ENCODE peak calls at places on chromosomes 2 and 18, in six cellular contexts. B is lung; I is CD4-positive, alpha-beta memory T cell; O is GM23248; N is neural progenitor cell; Q is psoas muscle. E is an unnamed sample.

GRCh38 chr18:7464245-7464966 is 102.7 kb upstream of the PTPRM start:
- DNase-seq in B (no peak), I (no peak), O (no peak), N (no peak), Q (no peak), E (no peak)

GRCh38 chr2:133530645-133531044 is 37.6 kb downstream of the NCKAP5 start:
- DNase-seq in B (no peak), I (no peak), O (no peak), N (no peak), Q (no peak), E (no peak)

GRCh38 chr2:15667579-15668556 is 76.2 kb downstream of the DDX1 start:
- DNase-seq in B (no peak), I (no peak), O (peak; percentile 32), N (no peak), Q (no peak), E (no peak)

GRCh38 chr2:290090-290722 is 2.3 kb upstream of the ALKAL2 start:
- DNase-seq in B (peak; percentile 77), I (peak; percentile 25), O (peak; percentile 81), N (peak; percentile 81), Q (peak; percentile 83), E (peak; percentile 85)

GRCh38 chr2:138247302-138247701 is 254.3 kb upstream of the SPOPL start:
- DNase-seq in B (no peak), I (no peak), O (no peak), N (no peak), Q (no peak), E (no peak)

GRCh38 chr2:45344071-45344470 is 267.0 kb downstream of the SRBD1 start:
- DNase-seq in B (peak; percentile 26), I (no peak), O (no peak), N (no peak), Q (no peak), E (no peak)

GRCh38 chr2:170314744-170315447 is 136.9 kb downstream of the MYO3B start:
- DNase-seq in B (no peak), I (no peak), O (peak; percentile 47), N (no peak), Q (no peak), E (no peak)

GRCh38 chr2:48104418-48104817 is 198.1 kb upstream of the FBXO11 start:
- DNase-seq in B (no peak), I (no peak), O (no peak), N (no peak), Q (no peak), E (no peak)

GRCh38 chr2:65383571-65384488 is 48.6 kb downstream of the SPRED2 start:
- DNase-seq in B (no peak), I (no peak), O (no peak), N (no peak), Q (no peak), E (no peak)

GRCh38 chr2:182668671-182669070 is 47.4 kb upstream of the DNAJC10 start:
- DNase-seq in B (peak; percentile 31), I (no peak), O (peak; percentile 3), N (no peak), Q (no peak), E (no peak)

GRCh38 chr18:39742015-39742466 is 2176.4 kb upstream of the CELF4 start:
- DNase-seq in B (no peak), I (no peak), O (no peak), N (no peak), Q (no peak), E (no peak)

GRCh38 chr2:12155308-12156061 is 409.1 kb downstream of the LPIN1 start:
- DNase-seq in B (no peak), I (no peak), O (peak; percentile 82), N (no peak), Q (peak; percentile 68), E (no peak)

GRCh38 chr2:133942363-133942762 is 311.5 kb upstream of the MGAT5 start:
- DNase-seq in B (no peak), I (no peak), O (no peak), N (peak; percentile 17), Q (no peak), E (no peak)

DNA sequence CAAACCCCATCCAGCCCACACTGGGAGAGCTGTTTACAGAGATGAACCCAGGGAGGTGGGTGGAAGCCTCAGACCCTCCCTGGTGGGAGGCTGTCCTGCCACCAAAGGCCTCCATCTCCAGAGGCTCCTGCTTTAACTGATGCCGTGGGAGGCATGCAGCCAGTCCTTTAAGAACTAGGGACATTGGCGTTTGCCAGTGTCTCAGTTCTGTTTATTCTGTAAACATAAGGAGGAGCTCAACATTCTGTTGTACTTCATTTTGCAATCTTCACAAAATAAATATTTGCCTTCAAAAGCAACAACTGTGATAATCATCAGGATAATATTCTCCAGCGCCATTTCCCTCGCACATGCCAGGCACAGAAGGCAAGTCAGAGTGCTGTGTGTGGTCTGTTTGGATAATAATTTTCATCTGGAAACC is 6.8 kb downstream of the EDAR start:
- DNase-seq in B (no peak), I (no peak), O (no peak), N (no peak), Q (no peak), E (no peak)
- H3K27me3 ChIP-seq in B (no peaks in the 10 kb centered on the region), I (no peaks in the 10 kb centered on the region), O (peaks cover 81% of the 10 kb centered on the region), N (no peaks in the 10 kb centered on the region), Q (peaks cover 4% of the 10 kb centered on the region), E (no peaks in the 10 kb centered on the region)

DNA sequence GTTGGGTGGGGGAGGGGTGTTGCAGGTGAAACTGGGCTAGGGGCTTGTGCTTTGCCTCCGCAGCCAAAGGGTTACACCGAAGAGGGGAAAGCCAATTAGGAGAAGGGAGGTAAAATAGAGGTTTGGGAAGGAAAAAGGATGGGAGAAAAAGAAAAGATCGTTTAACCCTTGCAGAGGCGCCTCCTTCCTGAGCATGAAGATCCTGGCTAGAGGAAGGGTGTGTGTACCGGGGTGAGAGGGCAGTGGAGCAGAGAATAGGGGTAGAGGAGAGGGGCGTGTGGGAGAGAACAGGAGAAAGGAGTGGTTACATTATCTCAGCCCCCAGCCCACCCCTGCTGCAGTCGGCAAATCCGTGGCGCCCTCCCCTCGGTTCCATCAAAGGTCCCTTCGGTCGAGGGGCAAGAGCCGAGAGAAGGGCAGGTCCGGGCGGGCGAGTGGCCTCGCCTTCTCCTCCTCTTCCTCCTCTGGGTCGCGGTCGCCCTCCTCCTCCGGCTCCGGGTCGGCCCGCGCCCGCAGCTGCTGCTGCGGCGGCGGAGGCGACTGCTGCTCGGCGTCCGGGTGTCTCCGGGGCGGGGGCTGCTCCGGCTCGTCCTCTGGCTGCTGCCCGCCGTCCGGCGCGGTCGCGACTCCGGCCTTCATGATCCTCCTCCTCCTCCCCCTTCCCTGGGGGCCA is 1.2 kb downstream of the MARCHF4 start:
- DNase-seq in B (no peak), I (no peak), O (peak; percentile 65), N (peak; percentile 70), Q (no peak), E (no peak)
- H3K27me3 ChIP-seq in B (peaks cover 13% of the 10 kb centered on the region), I (peaks cover 25% of the 10 kb centered on the region), O (no peaks in the 10 kb centered on the region), N (peaks cover 73% of the 10 kb centered on the region), Q (peaks cover 26% of the 10 kb centered on the region), E (no peaks in the 10 kb centered on the region)

GRCh38 chr2:30770791-30771190 is 36.5 kb downstream of the CAPN13 start:
- DNase-seq in B (peak; percentile 15), I (no peak), O (no peak), N (no peak), Q (no peak), E (no peak)

GRCh38 chr2:30768708-30769580 is 38.3 kb downstream of the CAPN13 start:
- DNase-seq in B (peak; percentile 21), I (no peak), O (no peak), N (no peak), Q (no peak), E (no peak)

GRCh38 chr2:30771200-30771599 is 36.0 kb downstream of the CAPN13 start:
- DNase-seq in B (peak; percentile 23), I (no peak), O (no peak), N (no peak), Q (no peak), E (no peak)

GRCh38 chr2:30768036-30768686 is 39.1 kb downstream of the CAPN13 start:
- DNase-seq in B (no peak), I (no peak), O (no peak), N (no peak), Q (no peak), E (no peak)

GRCh38 chr2:30769891-30770462 is 37.3 kb downstream of the CAPN13 start:
- DNase-seq in B (peak; percentile 23), I (no peak), O (no peak), N (no peak), Q (no peak), E (no peak)
- H3K27me3 ChIP-seq in B (no peaks in the 10 kb centered on the region), I (no peaks in the 10 kb centered on the region), O (peaks cover 37% of the 10 kb centered on the region), N (no peaks in the 10 kb centered on the region), Q (no peaks in the 10 kb centered on the region), E (no peaks in the 10 kb centered on the region)

GRCh38 chr18:50405582-50406271 is 30.9 kb downstream of the SKA1 start:
- DNase-seq in B (peak; percentile 25), I (no peak), O (no peak), N (peak; percentile 64), Q (no peak), E (no peak)
- H3K27me3 ChIP-seq in B (no peaks in the 10 kb centered on the region), I (peaks cover 16% of the 10 kb centered on the region), O (peaks cover 66% of the 10 kb centered on the region), N (peaks cover 26% of the 10 kb centered on the region), Q (peaks cover 3% of the 10 kb centered on the region), E (no peaks in the 10 kb centered on the region)

E was measured in right lobe of liver.